ENCODE peak calls at places on chromosomes 11 and 22, in ten cellular contexts. M is Peyer's patch; P is CD8-positive, alpha-beta memory T cell; K is tibial nerve; W is adrenal gland; G is effector memory CD4-positive, alpha-beta T cell; T is HAP-1; F is CD4-positive, alpha-beta memory T cell; J is SK-N-SH; N is GM23248. B is an unnamed sample.
A peak's percentile ranks its signal among the peaks of the same experiment; 100 is the strongest.

GRCh38 chr22:45804319-45804985 is 132.8 kb downstream of the ATXN10 start:
- DNase-seq in M (no peak), P (no peak), K (no peak), W (no peak), G (no peak), T (no peak), F (no peak), J (no peak), N (peak; percentile 14), B (no peak)

GRCh38 chr11:105960252-105961245 is 61.5 kb downstream of the MSANTD4 start:
- DNase-seq in M (no peak), P (no peak), K (no peak), W (no peak), G (no peak), T (peak; percentile 36), F (no peak), J (no peak), N (no peak), B (peak; percentile 5)

GRCh38 chr22:45597460-45598192 is 74.0 kb upstream of the ATXN10 start:
- DNase-seq in M (no peak), P (no peak), K (no peak), W (no peak), G (no peak), T (no peak), F (no peak), J (peak; percentile 60), N (no peak), B (no peak)

GRCh38 chr22:42284230-42284591 is 13.8 kb upstream of the TCF20 start:
- DNase-seq in M (no peak), P (no peak), K (no peak), W (no peak), G (no peak), T (no peak), F (no peak), J (no peak), N (no peak), B (no peak)

GRCh38 chr11:23359297-23359696 is 499.0 kb upstream of the CCDC179 start:
- DNase-seq in M (peak; percentile 68), P (no peak), K (no peak), W (peak; percentile 69), G (no peak), T (no peak), F (no peak), J (no peak), N (peak; percentile 72), B (no peak)

GRCh38 chr11:613369-613968 is 2.3 kb downstream of the IRF7 start:
- DNase-seq in M (peak; percentile 95), P (peak; percentile 71), K (peak; percentile 73), W (peak; percentile 86), G (peak; percentile 79), T (peak; percentile 76), F (peak; percentile 71), J (peak; percentile 88), N (no peak), B (peak; percentile 73)

GRCh38 chr11:64724863-64725535 is 2.0 kb upstream of the NRXN2 start:
- DNase-seq in M (no peak), P (no peak), K (no peak), W (no peak), G (no peak), T (no peak), F (no peak), J (no peak), N (no peak), B (no peak)

GRCh38 chr11:75571625-75572024 is 9.6 kb downstream of the SERPINH1 start:
- DNase-seq in M (no peak), P (no peak), K (no peak), W (no peak), G (no peak), T (no peak), F (no peak), J (no peak), N (no peak), B (no peak)

GRCh38 chr11:94780432-94780831 is 12.3 kb downstream of the AMOTL1 start:
- DNase-seq in M (no peak), P (no peak), K (no peak), W (no peak), G (no peak), T (no peak), F (no peak), J (peak; percentile 22), N (no peak), B (no peak)

GRCh38 chr11:6694229-6694535 is 11.0 kb upstream of the MRPL17 start:
- DNase-seq in M (no peak), P (no peak), K (no peak), W (no peak), G (no peak), T (no peak), F (no peak), J (no peak), N (no peak), B (no peak)

GRCh38 chr11:116434986-116435385 is 337.8 kb downstream of the BUD13 start:
- DNase-seq in M (no peak), P (no peak), K (no peak), W (no peak), G (no peak), T (no peak), F (no peak), J (no peak), N (no peak), B (no peak)

GRCh38 chr11:36703055-36703404 is 105.0 kb upstream of the RAG2 start:
- DNase-seq in M (no peak), P (no peak), K (no peak), W (no peak), G (no peak), T (no peak), F (no peak), J (no peak), N (no peak), B (no peak)

GRCh38 chr11:92393218-92393617 is 168.6 kb downstream of the FAT3 start:
- DNase-seq in M (no peak), P (no peak), K (no peak), W (no peak), G (no peak), T (no peak), F (no peak), J (peak; percentile 22), N (no peak), B (no peak)

GRCh38 chr11:5655474-5655873 is 29.4 kb downstream of the TRIM5 start:
- DNase-seq in M (no peak), P (no peak), K (no peak), W (no peak), G (no peak), T (no peak), F (no peak), J (no peak), N (no peak), B (no peak)

GRCh38 chr11:113991718-113992458 is 17.0 kb downstream of the HTR3A start:
- DNase-seq in M (no peak), P (no peak), K (no peak), W (peak; percentile 60), G (no peak), T (peak; percentile 22), F (no peak), J (peak; percentile 73), N (no peak), B (no peak)

GRCh38 chr22:42560781-42561180 is 7.0 kb downstream of the SERHL2 start:
- DNase-seq in M (no peak), P (no peak), K (no peak), W (no peak), G (no peak), T (peak; percentile 63), F (no peak), J (peak; percentile 59), N (peak; percentile 34), B (no peak)

GRCh38 chr11:103055174-103055890 is 36.6 kb downstream of the DCUN1D5 start:
- DNase-seq in M (no peak), P (peak; percentile 9), K (no peak), W (no peak), G (no peak), T (no peak), F (peak; percentile 25), J (peak; percentile 12), N (peak; percentile 79), B (no peak)

GRCh38 chr11:110349109-110349996 is 52.9 kb upstream of the RDX start:
- DNase-seq in M (no peak), P (no peak), K (no peak), W (no peak), G (no peak), T (no peak), F (peak; percentile 4), J (no peak), N (no peak), B (no peak)

GRCh38 chr11:110345756-110346155 is 49.3 kb upstream of the RDX start:
- DNase-seq in M (no peak), P (no peak), K (no peak), W (no peak), G (no peak), T (no peak), F (peak; percentile 14), J (no peak), N (no peak), B (no peak)

GRCh38 chr11:110347660-110348059 is 51.2 kb upstream of the RDX start:
- DNase-seq in M (no peak), P (no peak), K (no peak), W (no peak), G (no peak), T (no peak), F (no peak), J (no peak), N (no peak), B (no peak)
- H3K4me1 ChIP-seq in M (no peaks in the 10 kb centered on the region), P (peaks cover 24% of the 10 kb centered on the region), K (peaks cover 12% of the 10 kb centered on the region), W (peaks cover 16% of the 10 kb centered on the region), G (no peaks in the 10 kb centered on the region), T (peaks cover 5% of the 10 kb centered on the region), F (peaks cover 42% of the 10 kb centered on the region), J (peaks cover 5% of the 10 kb centered on the region), N (no peaks in the 10 kb centered on the region), B (peaks cover 4% of the 10 kb centered on the region)

GRCh38 chr11:122095950-122096942 is 19.8 kb downstream of the BLID start:
- DNase-seq in M (no peak), P (no peak), K (no peak), W (no peak), G (no peak), T (no peak), F (no peak), J (no peak), N (peak; percentile 52), B (no peak)
- H3K4me1 ChIP-seq in M (no peaks in the 10 kb centered on the region), P (no peaks in the 10 kb centered on the region), K (no peaks in the 10 kb centered on the region), W (no peaks in the 10 kb centered on the region), G (no peaks in the 10 kb centered on the region), T (no peaks in the 10 kb centered on the region), F (peaks cover 5% of the 10 kb centered on the region), J (peaks cover 37% of the 10 kb centered on the region), N (peaks cover 52% of the 10 kb centered on the region), B (peaks cover 4% of the 10 kb centered on the region)

GRCh38 chr11:33534575-33534974 is 166.1 kb downstream of the C11orf91 start:
- DNase-seq in M (no peak), P (no peak), K (no peak), W (no peak), G (no peak), T (no peak), F (no peak), J (no peak), N (no peak), B (no peak)
- H3K4me1 ChIP-seq in M (no peaks in the 10 kb centered on the region), P (no peaks in the 10 kb centered on the region), K (no peaks in the 10 kb centered on the region), W (no peaks in the 10 kb centered on the region), G (no peaks in the 10 kb centered on the region), T (no peaks in the 10 kb centered on the region), F (no peaks in the 10 kb centered on the region), J (peaks cover 21% of the 10 kb centered on the region), N (peaks cover 45% of the 10 kb centered on the region), B (no peaks in the 10 kb centered on the region)

DNA sequence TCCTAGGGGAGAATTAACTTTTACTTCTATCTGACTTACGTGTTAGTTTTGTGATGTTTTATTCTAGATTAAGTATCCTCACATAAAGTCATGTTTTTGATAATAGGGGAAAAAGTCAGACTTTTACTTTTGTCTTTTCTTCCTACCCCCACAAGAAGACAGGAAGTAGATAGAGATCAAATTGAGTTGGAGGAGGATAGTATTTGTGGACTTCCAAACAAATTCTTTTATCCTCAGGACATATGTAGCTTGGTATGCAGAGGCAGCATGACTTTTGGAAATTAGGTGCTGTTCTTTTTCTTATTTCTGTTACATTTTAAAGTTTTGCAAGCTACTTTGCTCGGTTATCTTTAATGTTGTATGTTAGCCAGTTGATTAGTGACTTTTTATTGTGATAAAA is 61.4 kb downstream of the MTMR3 start:
- DNase-seq in M (no peak), P (no peak), K (no peak), W (no peak), G (no peak), T (no peak), F (no peak), J (no peak), N (peak; percentile 10), B (no peak)
- H3K4me1 ChIP-seq in M (no peaks in the 10 kb centered on the region), P (peaks cover 16% of the 10 kb centered on the region), K (no peaks in the 10 kb centered on the region), W (peaks cover 28% of the 10 kb centered on the region), G (peaks cover 5% of the 10 kb centered on the region), T (peaks cover 42% of the 10 kb centered on the region), F (peaks cover 30% of the 10 kb centered on the region), J (peaks cover 32% of the 10 kb centered on the region), N (peaks cover 35% of the 10 kb centered on the region), B (peaks cover 21% of the 10 kb centered on the region)